ENCODE peak calls at places on chromosomes 3 and 15, in six cellular contexts. K is T-helper 1 cell, C is HFFc6, T is midbrain, R is thoracic aorta, W is GM04503. O is an unnamed sample.

GRCh38 chr15:66006986-66007385 is 137.7 kb downstream of the RAB11A start:
- DNase-seq in W (no peak), T (no peak), R (no peak), C (peak; percentile 4), K (no peak), O (no peak)

GRCh38 chr3:64056616-64057165 is 33.4 kb upstream of the PSMD6 start:
- DNase-seq in K (no peak), R (no peak), C (peak; percentile 48), W (no peak), T (no peak), O (no peak)

GRCh38 chr3:152176241-152176640 is 92.5 kb upstream of the MBNL1 start:
- DNase-seq in R (no peak), K (no peak), T (no peak), C (peak; percentile 6), W (no peak), O (no peak)

GRCh38 chr3:64257096-64257755 is 32.0 kb upstream of the PRICKLE2 start:
- DNase-seq in T (no peak), C (no peak), W (no peak), K (no peak), R (no peak), O (no peak)

GRCh38 chr3:145820175-145820574 is 340.8 kb downstream of the PLOD2 start:
- DNase-seq in K (no peak), W (no peak), R (no peak), C (no peak), T (no peak), O (no peak)

GRCh38 chr3:16309558-16309957 is 44.5 kb downstream of the OXNAD1 start:
- DNase-seq in W (no peak), K (peak; percentile 49), T (no peak), C (no peak), R (no peak), O (no peak)

GRCh38 chr3:172595648-172596393 is 72.6 kb upstream of the TNFSF10 start:
- DNase-seq in W (peak; percentile 13), T (peak; percentile 18), K (peak; percentile 31), R (no peak), C (peak; percentile 15), O (no peak)

GRCh38 chr3:39150803-39151631 is 2.4 kb downstream of the CSRNP1 start:
- DNase-seq in C (peak; percentile 91), T (peak; percentile 61), R (peak; percentile 95), K (no peak), W (peak; percentile 86), O (no peak)

GRCh38 chr3:173745952-173746682 is 348.6 kb downstream of the NLGN1 start:
- DNase-seq in R (no peak), K (no peak), T (no peak), W (no peak), C (peak; percentile 74), O (no peak)

GRCh38 chr15:65645392-65645791 is 23.7 kb downstream of the SLC24A1 start:
- DNase-seq in T (no peak), C (no peak), R (no peak), K (no peak), W (no peak), O (no peak)

GRCh38 chr15:33581032-33581431 is 270.3 kb downstream of the RYR3 start:
- DNase-seq in R (no peak), C (peak; percentile 39), T (no peak), K (no peak), W (no peak), O (no peak)

GRCh38 chr15:89139613-89140499 is 51.6 kb downstream of the ABHD2 start:
- DNase-seq in C (no peak), W (no peak), T (peak; percentile 53), K (no peak), R (no peak), O (no peak)

GRCh38 chr3:71581451-71581980 is 2.0 kb downstream of the FOXP1 start:
- DNase-seq in C (no peak), T (peak; percentile 59), K (peak; percentile 15), W (no peak), R (no peak), O (peak; percentile 17)

GRCh38 chr3:195908439-195909293 is at the start of gene TNK2:
- DNase-seq in W (no peak), C (no peak), R (no peak), K (peak; percentile 34), T (no peak), O (no peak)

GRCh38 chr3:99269606-99270355 is 368.3 kb upstream of the DCBLD2 start:
- DNase-seq in R (peak; percentile 15), W (peak; percentile 43), C (peak; percentile 39), K (no peak), T (peak; percentile 43), O (no peak)

GRCh38 chr3:135137296-135137695 is 342.2 kb downstream of the EPHB1 start:
- DNase-seq in K (no peak), R (no peak), W (no peak), C (no peak), T (no peak), O (no peak)

GRCh38 chr3:141368925-141369794 is 856 bp downstream of the ZBTB38 start:
- DNase-seq in R (no peak), C (no peak), W (no peak), K (no peak), T (no peak), O (no peak)

GRCh38 chr15:31387483-31388118 is 61.0 kb downstream of the KLF13 start:
- DNase-seq in T (peak; percentile 51), K (no peak), C (peak; percentile 54), R (no peak), W (no peak), O (peak; percentile 72)